ENCODE peak calls at places on chromosome 9, in seven cellular contexts. G is transverse colon, M is adrenal gland, W is spleen, R is erythroblast, B is A549, O is heart left ventricle. K is an unnamed sample.

GRCh38 chr9:35795701-35796100 is 4.3 kb downstream of the NPR2 start:
- DNase-seq in G (no peak), M (no peak), W (no peak), R (no peak), B (no peak), O (no peak), K (no peak)

GRCh38 chr9:104944356-104944755 is 16.4 kb upstream of the ABCA1 start:
- DNase-seq in G (no peak), M (no peak), W (no peak), R (no peak), B (no peak), O (no peak), K (no peak)

GRCh38 chr9:76136986-76137385 is 246.5 kb downstream of the PCSK5 start:
- DNase-seq in G (no peak), M (no peak), W (no peak), R (no peak), B (peak; percentile 31), O (no peak), K (no peak)

GRCh38 chr9:114290561-114290986 is 32.3 kb upstream of the ORM1 start:
- DNase-seq in G (peak; percentile 3), M (peak; percentile 9), W (peak; percentile 59), R (no peak), B (no peak), O (no peak), K (peak; percentile 65)

GRCh38 chr9:81844131-81844567 is 84.1 kb upstream of the SPATA31D4 start:
- DNase-seq in G (no peak), M (no peak), W (no peak), R (no peak), B (peak; percentile 25), O (no peak), K (no peak)

GRCh38 chr9:127049044-127049443 is 73.4 kb downstream of the ANGPTL2 start:
- DNase-seq in G (peak; percentile 28), M (peak; percentile 32), W (no peak), R (no peak), B (peak; percentile 29), O (peak; percentile 52), K (peak; percentile 65)

GRCh38 chr9:93024986-93025630 is 33.4 kb upstream of the SUSD3 start:
- DNase-seq in G (no peak), M (no peak), W (peak; percentile 70), R (no peak), B (no peak), O (no peak), K (no peak)

GRCh38 chr9:31519011-31519410 is 865.4 kb upstream of the ACO1 start:
- DNase-seq in G (no peak), M (no peak), W (peak; percentile 68), R (no peak), B (no peak), O (no peak), K (no peak)

GRCh38 chr9:124215551-124215910 is 42.2 kb upstream of the NEK6 start:
- DNase-seq in G (no peak), M (no peak), W (peak; percentile 76), R (no peak), B (no peak), O (no peak), K (no peak)

GRCh38 chr9:121750715-121751623 is 99.5 kb downstream of the DAB2IP start:
- DNase-seq in G (no peak), M (no peak), W (no peak), R (no peak), B (no peak), O (no peak), K (no peak)

GRCh38 chr9:93231716-93232115 is 47.8 kb downstream of the WNK2 start:
- DNase-seq in G (no peak), M (no peak), W (no peak), R (no peak), B (no peak), O (no peak), K (no peak)

GRCh38 chr9:22976454-22976853 is 529.8 kb downstream of the DMRTA1 start:
- DNase-seq in G (no peak), M (no peak), W (no peak), R (no peak), B (no peak), O (no peak), K (no peak)

DNA sequence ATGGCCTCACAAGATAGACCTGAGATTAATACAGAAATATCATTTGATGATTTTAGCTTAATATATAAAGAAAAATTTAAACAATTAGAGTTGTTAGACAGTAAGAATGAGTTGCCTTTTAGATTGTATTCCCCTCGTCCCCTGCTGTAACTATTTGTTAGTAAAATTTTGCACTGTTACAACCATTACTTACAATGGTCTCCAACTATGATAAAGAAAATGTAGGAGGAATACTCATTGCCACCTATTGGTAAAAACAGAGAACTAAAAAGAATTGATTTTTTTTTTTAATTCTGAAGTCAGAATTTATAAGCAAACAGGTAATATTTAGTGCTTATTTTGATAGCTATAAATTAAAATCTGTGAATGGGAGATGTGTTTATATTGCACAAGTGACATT is 937.6 kb downstream of the TLE4 start:
- DNase-seq in G (no peak), M (no peak), W (no peak), R (no peak), B (no peak), O (no peak), K (no peak)
- TF ChIP-seq POLR2A in G (no peak), M (no peak), W (no peak), R (no peak), B (no peak), O (no peak), K (no peak)

GRCh38 chr9:137211532-137211931 is 6.0 kb downstream of the NDOR1 start:
- DNase-seq in G (no peak), M (no peak), W (no peak), R (no peak), B (no peak), O (no peak), K (no peak)
- TF ChIP-seq POLR2A in G (no peak), M (no peak), W (no peak), R (no peak), B (no peak), O (no peak), K (no peak)

DNA sequence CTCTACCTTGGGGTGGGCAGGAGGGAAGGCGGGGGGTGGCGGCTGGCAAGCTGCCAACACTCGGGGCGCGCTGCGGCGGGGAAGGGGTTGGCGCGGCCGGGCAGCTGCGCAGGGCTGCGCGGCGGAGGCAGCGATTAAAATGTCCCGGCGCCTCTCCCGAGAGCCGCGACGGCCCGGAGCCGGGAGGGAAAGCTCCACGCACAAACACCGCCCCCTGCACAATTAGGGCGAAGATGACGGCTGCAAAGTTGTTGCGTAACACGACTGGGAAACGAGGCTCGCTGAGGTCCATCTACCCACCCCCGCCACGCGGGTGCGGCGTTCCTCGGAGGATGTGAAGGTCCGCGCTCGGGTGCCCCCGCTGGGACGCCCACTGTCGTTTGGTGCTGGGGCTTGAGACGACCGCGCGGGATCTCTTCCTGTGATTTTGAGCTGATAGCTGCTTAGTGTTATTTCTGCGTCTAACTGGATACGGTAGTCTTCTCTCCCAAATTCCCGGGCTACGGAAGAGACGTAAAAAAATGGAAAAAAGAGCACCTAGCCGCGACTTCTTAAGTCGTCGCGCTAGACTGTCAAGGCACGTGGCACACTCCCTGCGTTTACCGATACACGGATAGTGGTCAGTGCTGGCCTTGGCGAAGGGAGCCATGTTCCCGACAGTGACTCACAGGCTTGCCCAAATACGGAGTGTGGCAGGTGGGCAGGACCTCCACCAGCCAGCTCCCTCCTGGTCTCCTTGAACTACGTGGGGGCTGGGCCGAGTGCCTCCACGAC is 958 bp upstream of the NFIL3 start:
- DNase-seq in G (peak; percentile 87), M (peak; percentile 87), W (peak; percentile 95), R (peak; percentile 64), B (peak; percentile 62), O (peak; percentile 85), K (peak; percentile 96)
- TF ChIP-seq POLR2A in G (peak; percentile 55), M (peak; percentile 70), W (no peak), R (no peak), B (no peak), O (peak; percentile 29), K (peak; percentile 78)

DNA sequence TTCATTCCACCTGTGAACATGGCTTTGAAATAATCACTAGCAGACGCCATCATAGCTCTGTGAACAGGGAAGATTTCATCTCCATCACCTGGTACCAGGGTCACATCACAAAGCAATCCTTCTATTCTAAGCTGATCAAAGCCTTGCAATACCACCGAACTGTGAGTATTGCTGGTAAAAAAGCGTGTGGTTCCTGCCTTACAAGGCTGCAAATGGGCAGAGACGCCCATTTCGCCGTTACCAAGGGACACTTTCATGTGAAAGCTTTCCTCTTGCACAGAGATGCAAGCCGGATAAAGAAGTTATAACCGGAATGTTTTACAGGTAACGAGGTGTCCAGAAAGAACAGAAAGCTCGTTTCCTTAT is 618 bp downstream of the KLHL9 start:
- DNase-seq in G (no peak), M (no peak), W (no peak), R (no peak), B (peak; percentile 10), O (peak; percentile 7), K (no peak)
- TF ChIP-seq POLR2A in G (no peak), M (no peak), W (no peak), R (no peak), B (no peak), O (no peak), K (no peak)

K was measured in suprapubic skin.